ENCODE peak calls at places on chromosomes 12 and 14, in six cellular contexts. One of them, this sample, is unnamed.

GRCh38 chr12:28421374-28421773 is 231.1 kb downstream of the CCDC91 start:
- DNase-seq in activated naive CD4-positive, alpha-beta T cell treated with Interleukin-2 at 50 U/mL for 16 hours: no peak
- DNase-seq in activated T-cell treated with anti-CD3 and anti-CD28 coated beads, Interleukin-2, amount 50 U/mL, for 72 hours: no peak
- DNase-seq in iPS-NIHi11: no peak
- DNase-seq in lower leg skin: no peak
- DNase-seq in LHCN-M2: no peak
- DNase-seq in this sample: no peak

GRCh38 chr12:67592228-67593011 is 56.1 kb upstream of the DYRK2 start:
- DNase-seq in activated naive CD4-positive, alpha-beta T cell treated with Interleukin-2 at 50 U/mL for 16 hours: no peak
- DNase-seq in activated T-cell treated with anti-CD3 and anti-CD28 coated beads, Interleukin-2, amount 50 U/mL, for 72 hours: no peak
- DNase-seq in iPS-NIHi11: no peak
- DNase-seq in lower leg skin: no peak
- DNase-seq in LHCN-M2: peak; percentile 71
- DNase-seq in this sample: no peak

GRCh38 chr12:91327889-91328288 is 145.3 kb upstream of the DCN start:
- DNase-seq in activated naive CD4-positive, alpha-beta T cell treated with Interleukin-2 at 50 U/mL for 16 hours: no peak
- DNase-seq in activated T-cell treated with anti-CD3 and anti-CD28 coated beads, Interleukin-2, amount 50 U/mL, for 72 hours: no peak
- DNase-seq in iPS-NIHi11: no peak
- DNase-seq in lower leg skin: no peak
- DNase-seq in LHCN-M2: peak; percentile 95
- DNase-seq in this sample: no peak

GRCh38 chr14:24556756-24557155 is 19.3 kb downstream of the CTSG start:
- DNase-seq in activated naive CD4-positive, alpha-beta T cell treated with Interleukin-2 at 50 U/mL for 16 hours: no peak
- DNase-seq in activated T-cell treated with anti-CD3 and anti-CD28 coated beads, Interleukin-2, amount 50 U/mL, for 72 hours: no peak
- DNase-seq in iPS-NIHi11: no peak
- DNase-seq in lower leg skin: no peak
- DNase-seq in LHCN-M2: peak; percentile 31
- DNase-seq in this sample: no peak

GRCh38 chr14:44564908-44565307 is 57.8 kb upstream of the FSCB start:
- DNase-seq in activated naive CD4-positive, alpha-beta T cell treated with Interleukin-2 at 50 U/mL for 16 hours: no peak
- DNase-seq in activated T-cell treated with anti-CD3 and anti-CD28 coated beads, Interleukin-2, amount 50 U/mL, for 72 hours: no peak
- DNase-seq in iPS-NIHi11: no peak
- DNase-seq in lower leg skin: no peak
- DNase-seq in LHCN-M2: no peak
- DNase-seq in this sample: no peak

GRCh38 chr14:92453691-92454090 is 59.9 kb upstream of the RIN3 start:
- DNase-seq in activated naive CD4-positive, alpha-beta T cell treated with Interleukin-2 at 50 U/mL for 16 hours: no peak
- DNase-seq in activated T-cell treated with anti-CD3 and anti-CD28 coated beads, Interleukin-2, amount 50 U/mL, for 72 hours: no peak
- DNase-seq in iPS-NIHi11: no peak
- DNase-seq in lower leg skin: no peak
- DNase-seq in LHCN-M2: no peak
- DNase-seq in this sample: no peak

GRCh38 chr12:94622475-94622874 is 27.9 kb downstream of the TMCC3 start:
- DNase-seq in activated naive CD4-positive, alpha-beta T cell treated with Interleukin-2 at 50 U/mL for 16 hours: no peak
- DNase-seq in activated T-cell treated with anti-CD3 and anti-CD28 coated beads, Interleukin-2, amount 50 U/mL, for 72 hours: no peak
- DNase-seq in iPS-NIHi11: no peak
- DNase-seq in lower leg skin: no peak
- DNase-seq in LHCN-M2: peak; percentile 5
- DNase-seq in this sample: no peak

GRCh38 chr12:116143883-116144266 is 133.6 kb downstream of the MED13L start:
- DNase-seq in activated naive CD4-positive, alpha-beta T cell treated with Interleukin-2 at 50 U/mL for 16 hours: no peak
- DNase-seq in activated T-cell treated with anti-CD3 and anti-CD28 coated beads, Interleukin-2, amount 50 U/mL, for 72 hours: no peak
- DNase-seq in iPS-NIHi11: no peak
- DNase-seq in lower leg skin: no peak
- DNase-seq in LHCN-M2: peak; percentile 44
- DNase-seq in this sample: peak; percentile 44

GRCh38 chr12:16112626-16113560 is 164.6 kb downstream of the SLC15A5 start:
- DNase-seq in activated naive CD4-positive, alpha-beta T cell treated with Interleukin-2 at 50 U/mL for 16 hours: no peak
- DNase-seq in activated T-cell treated with anti-CD3 and anti-CD28 coated beads, Interleukin-2, amount 50 U/mL, for 72 hours: no peak
- DNase-seq in iPS-NIHi11: peak; percentile 45
- DNase-seq in lower leg skin: no peak
- DNase-seq in LHCN-M2: peak; percentile 19
- DNase-seq in this sample: peak; percentile 54

GRCh38 chr12:81811778-81812125 is 52.6 kb upstream of the PPFIA2 start:
- DNase-seq in activated naive CD4-positive, alpha-beta T cell treated with Interleukin-2 at 50 U/mL for 16 hours: no peak
- DNase-seq in activated T-cell treated with anti-CD3 and anti-CD28 coated beads, Interleukin-2, amount 50 U/mL, for 72 hours: no peak
- DNase-seq in iPS-NIHi11: no peak
- DNase-seq in lower leg skin: no peak
- DNase-seq in LHCN-M2: no peak
- DNase-seq in this sample: peak; percentile 3

GRCh38 chr12:124457287-124458219 is 109.9 kb downstream of the NCOR2 start:
- DNase-seq in activated naive CD4-positive, alpha-beta T cell treated with Interleukin-2 at 50 U/mL for 16 hours: peak; percentile 57
- DNase-seq in activated T-cell treated with anti-CD3 and anti-CD28 coated beads, Interleukin-2, amount 50 U/mL, for 72 hours: peak; percentile 62
- DNase-seq in iPS-NIHi11: no peak
- DNase-seq in lower leg skin: peak; percentile 89
- DNase-seq in LHCN-M2: no peak
- DNase-seq in this sample: no peak

GRCh38 chr14:66359500-66359899 is 126.7 kb upstream of the CCDC196 start:
- DNase-seq in activated naive CD4-positive, alpha-beta T cell treated with Interleukin-2 at 50 U/mL for 16 hours: no peak
- DNase-seq in activated T-cell treated with anti-CD3 and anti-CD28 coated beads, Interleukin-2, amount 50 U/mL, for 72 hours: peak; percentile 4
- DNase-seq in iPS-NIHi11: peak; percentile 48
- DNase-seq in lower leg skin: no peak
- DNase-seq in LHCN-M2: peak; percentile 40
- DNase-seq in this sample: peak; percentile 79

GRCh38 chr12:2998789-2999264 is 39.6 kb downstream of the TEAD4 start:
- DNase-seq in activated naive CD4-positive, alpha-beta T cell treated with Interleukin-2 at 50 U/mL for 16 hours: no peak
- DNase-seq in activated T-cell treated with anti-CD3 and anti-CD28 coated beads, Interleukin-2, amount 50 U/mL, for 72 hours: no peak
- DNase-seq in iPS-NIHi11: peak; percentile 75
- DNase-seq in lower leg skin: no peak
- DNase-seq in LHCN-M2: peak; percentile 82
- DNase-seq in this sample: peak; percentile 47

GRCh38 chr12:121120323-121120722 is 12.4 kb upstream of the P2RX7 start:
- DNase-seq in activated naive CD4-positive, alpha-beta T cell treated with Interleukin-2 at 50 U/mL for 16 hours: no peak
- DNase-seq in activated T-cell treated with anti-CD3 and anti-CD28 coated beads, Interleukin-2, amount 50 U/mL, for 72 hours: no peak
- DNase-seq in iPS-NIHi11: no peak
- DNase-seq in lower leg skin: no peak
- DNase-seq in LHCN-M2: no peak
- DNase-seq in this sample: no peak

GRCh38 chr12:27012239-27012981 is 1.8 kb downstream of the TM7SF3 start:
- DNase-seq in activated naive CD4-positive, alpha-beta T cell treated with Interleukin-2 at 50 U/mL for 16 hours: no peak
- DNase-seq in activated T-cell treated with anti-CD3 and anti-CD28 coated beads, Interleukin-2, amount 50 U/mL, for 72 hours: no peak
- DNase-seq in iPS-NIHi11: no peak
- DNase-seq in lower leg skin: no peak
- DNase-seq in LHCN-M2: no peak
- DNase-seq in this sample: no peak

This sample was measured in neural progenitor cell.